ENCODE peak calls at places on chromosome 9, in ten cellular contexts. U is A549; A is astrocyte; X is BJ; S is heart left ventricle; W is posterior vena cava; I is GM12865; M is ovary; T is activated T-helper 1 cell treated with anti-CD3 and anti-CD28 coated beads, Interleukin-2, amount 50 U/mL, for 16 hours; E is stimulated activated CD4-positive, alpha-beta T cell treated with anti-CD3 and anti-CD28 coated beads, Interleukin-1b, Interleukin-23, amount 100 ng/mL, for 48 hours. R is an unnamed sample.

GRCh38 chr9:126366366-126367011 is 39.9 kb downstream of the MVB12B start:
- DNase-seq in U (no peak), A (peak; percentile 23), X (no peak), S (no peak), W (no peak), I (no peak), M (no peak), T (no peak), E (no peak), R (no peak)

GRCh38 chr9:112002847-112003457 is 106.3 kb downstream of the UGCG start:
- DNase-seq in U (no peak), A (no peak), X (no peak), S (no peak), W (no peak), I (no peak), M (no peak), T (no peak), E (no peak), R (peak; percentile 41)

GRCh38 chr9:104388071-104388470 is 116.0 kb upstream of the OR13F1 start:
- DNase-seq in U (no peak), A (no peak), X (no peak), S (no peak), W (no peak), I (no peak), M (no peak), T (no peak), E (no peak), R (no peak)

GRCh38 chr9:37968228-37968672 is 64.3 kb upstream of the SLC25A51 start:
- DNase-seq in U (peak; percentile 60), A (peak; percentile 71), X (no peak), S (peak; percentile 3), W (peak; percentile 84), I (no peak), M (no peak), T (no peak), E (no peak), R (no peak)

GRCh38 chr9:92726971-92727715 is 37.5 kb downstream of the BICD2 start:
- DNase-seq in U (no peak), A (no peak), X (no peak), S (peak; percentile 72), W (peak; percentile 31), I (no peak), M (no peak), T (no peak), E (no peak), R (no peak)

GRCh38 chr9:13278368-13279246 is 885 bp downstream of the MPDZ start:
- DNase-seq in U (peak; percentile 53), A (peak; percentile 80), X (no peak), S (peak; percentile 74), W (peak; percentile 83), I (no peak), M (peak; percentile 66), T (no peak), E (no peak), R (no peak)

GRCh38 chr9:120475341-120475740 is 104.6 kb downstream of the CDK5RAP2 start:
- DNase-seq in U (no peak), A (peak; percentile 87), X (peak; percentile 27), S (no peak), W (no peak), I (no peak), M (peak; percentile 57), T (no peak), E (no peak), R (no peak)

GRCh38 chr9:113956901-113957777 is 81.0 kb downstream of the ZNF618 start:
- DNase-seq in U (peak; percentile 15), A (peak; percentile 30), X (no peak), S (no peak), W (no peak), I (no peak), M (no peak), T (no peak), E (no peak), R (no peak)

GRCh38 chr9:99720455-99721050 is 101.1 kb upstream of the NR4A3 start:
- DNase-seq in U (no peak), A (peak; percentile 2), X (no peak), S (no peak), W (no peak), I (peak; percentile 77), M (no peak), T (no peak), E (no peak), R (peak; percentile 81)

GRCh38 chr9:91839926-91840464 is 110.0 kb downstream of the ROR2 start:
- DNase-seq in U (no peak), A (no peak), X (no peak), S (peak; percentile 13), W (peak; percentile 76), I (peak; percentile 26), M (no peak), T (no peak), E (no peak), R (no peak)

GRCh38 chr9:21558627-21559401 is 76.7 kb upstream of the IFNE start:
- DNase-seq in U (no peak), A (no peak), X (no peak), S (no peak), W (peak; percentile 64), I (no peak), M (no peak), T (no peak), E (peak; percentile 8), R (no peak)

GRCh38 chr9:97697837-97698236 is 697 bp upstream of the XPA start:
- DNase-seq in U (no peak), A (no peak), X (no peak), S (no peak), W (no peak), I (no peak), M (no peak), T (no peak), E (no peak), R (no peak)

GRCh38 chr9:135978650-135979461 is 17.7 kb upstream of the UBAC1 start:
- DNase-seq in U (no peak), A (no peak), X (no peak), S (no peak), W (no peak), I (no peak), M (no peak), T (no peak), E (peak; percentile 32), R (no peak)

GRCh38 chr9:71793386-71794105 is 25.2 kb upstream of the CEMIP2 start:
- DNase-seq in U (no peak), A (peak; percentile 85), X (peak; percentile 13), S (no peak), W (no peak), I (no peak), M (no peak), T (no peak), E (no peak), R (no peak)

GRCh38 chr9:12554636-12555035 is 138.5 kb upstream of the TYRP1 start:
- DNase-seq in U (no peak), A (no peak), X (no peak), S (no peak), W (no peak), I (no peak), M (no peak), T (no peak), E (no peak), R (peak; percentile 16)

GRCh38 chr9:130936285-130937117 is 2.5 kb downstream of the FIBCD1 start:
- DNase-seq in U (peak; percentile 58), A (peak; percentile 58), X (peak; percentile 32), S (no peak), W (no peak), I (no peak), M (peak; percentile 71), T (no peak), E (no peak), R (peak; percentile 50)

GRCh38 chr9:23754551-23754950 is 71.5 kb downstream of the ELAVL2 start:
- DNase-seq in U (no peak), A (no peak), X (no peak), S (no peak), W (no peak), I (no peak), M (no peak), T (no peak), E (no peak), R (no peak)

GRCh38 chr9:124855944-124856773 is 2.9 kb downstream of the WDR38 start:
- DNase-seq in U (no peak), A (no peak), X (no peak), S (no peak), W (no peak), I (peak; percentile 54), M (no peak), T (no peak), E (peak; percentile 39), R (peak; percentile 55)

GRCh38 chr9:121424024-121424432 is 54.0 kb upstream of the STOM start:
- DNase-seq in U (no peak), A (no peak), X (no peak), S (no peak), W (no peak), I (no peak), M (no peak), T (no peak), E (no peak), R (no peak)

GRCh38 chr9:79976501-79977444 is 405.0 kb downstream of the TLE4 start:
- DNase-seq in U (no peak), A (no peak), X (no peak), S (no peak), W (no peak), I (no peak), M (no peak), T (no peak), E (no peak), R (no peak)

GRCh38 chr9:6024035-6024554 is 8.7 kb upstream of the RANBP6 start:
- DNase-seq in U (peak; percentile 48), A (no peak), X (no peak), S (no peak), W (no peak), I (peak; percentile 65), M (no peak), T (no peak), E (no peak), R (peak; percentile 11)

GRCh38 chr9:129193655-129194054 is 15.6 kb upstream of the IER5L start:
- DNase-seq in U (no peak), A (no peak), X (no peak), S (no peak), W (no peak), I (no peak), M (no peak), T (no peak), E (no peak), R (no peak)

GRCh38 chr9:127570533-127571111 is 41.5 kb upstream of the STXBP1 start:
- DNase-seq in U (no peak), A (no peak), X (no peak), S (no peak), W (no peak), I (no peak), M (no peak), T (no peak), E (no peak), R (no peak)

GRCh38 chr9:126056312-126057021 is 270.2 kb upstream of the MVB12B start:
- DNase-seq in U (no peak), A (no peak), X (no peak), S (no peak), W (peak; percentile 34), I (no peak), M (no peak), T (no peak), E (no peak), R (no peak)

GRCh38 chr9:120348951-120349429 is 231.0 kb downstream of the CDK5RAP2 start:
- DNase-seq in U (peak; percentile 73), A (peak; percentile 24), X (no peak), S (no peak), W (no peak), I (peak; percentile 37), M (no peak), T (no peak), E (peak; percentile 10), R (no peak)

GRCh38 chr9:114591206-114591853 is 3.8 kb downstream of the ATP6V1G1 start:
- DNase-seq in U (no peak), A (no peak), X (no peak), S (no peak), W (no peak), I (no peak), M (no peak), T (no peak), E (no peak), R (peak; percentile 62)

GRCh38 chr9:129343119-129343696 is 165.1 kb upstream of the IER5L start:
- DNase-seq in U (no peak), A (no peak), X (no peak), S (no peak), W (no peak), I (no peak), M (no peak), T (no peak), E (no peak), R (no peak)

GRCh38 chr9:75046725-75047345 is 18.7 kb upstream of the CARNMT1 start:
- DNase-seq in U (no peak), A (no peak), X (no peak), S (no peak), W (no peak), I (no peak), M (no peak), T (no peak), E (no peak), R (no peak)